ENCODE peak calls at places on chromosomes 6 and 20, in four cellular contexts. J is H9; H is spleen; A is CD8-positive, alpha-beta T cell. P is an unnamed sample.

GRCh38 chr6:43706788-43707187 is 19.2 kb upstream of the MRPS18A start:
- DNase-seq in J (no peak), A (no peak), H (no peak), P (no peak)

GRCh38 chr6:1611322-1611571 is 1.5 kb downstream of the FOXC1 start:
- DNase-seq in H (no peak), A (no peak), J (no peak), P (peak; percentile 74)

GRCh38 chr20:59835448-59836395 is 97.7 kb downstream of the SYCP2 start:
- DNase-seq in H (peak; percentile 72), A (no peak), J (peak; percentile 65), P (peak; percentile 88)

GRCh38 chr6:13194852-13195251 is 133.5 kb downstream of the TBC1D7 start:
- DNase-seq in H (no peak), J (peak; percentile 54), A (no peak), P (no peak)

GRCh38 chr6:75143186-75143585 is 62.7 kb downstream of the COL12A1 start:
- DNase-seq in H (no peak), A (no peak), J (no peak), P (no peak)

GRCh38 chr6:132270745-132271414 is 130.4 kb downstream of the MOXD1 start:
- DNase-seq in A (no peak), H (no peak), J (no peak), P (no peak)

GRCh38 chr6:6678185-6678671 is 89.7 kb downstream of the LY86 start:
- DNase-seq in A (no peak), H (no peak), J (no peak), P (no peak)

GRCh38 chr6:11793277-11793676 is 14.7 kb upstream of the ADTRP start:
- DNase-seq in A (no peak), J (no peak), H (no peak), P (no peak)

GRCh38 chr6:107698146-107698545 is 126.0 kb downstream of the SCML4 start:
- DNase-seq in H (no peak), J (peak; percentile 10), A (no peak), P (no peak)

GRCh38 chr20:61958773-61959172 is 106.9 kb downstream of the TAF4 start:
- DNase-seq in A (no peak), J (no peak), H (no peak), P (peak; percentile 7)

GRCh38 chr6:127302728-127303675 is 36.3 kb downstream of the RNF146 start:
- DNase-seq in H (no peak), A (peak; percentile 45), J (no peak), P (no peak)

GRCh38 chr6:26295691-26296555 is 69.1 kb upstream of the BTN3A2 start:
- DNase-seq in A (no peak), J (no peak), H (no peak), P (no peak)

GRCh38 chr6:157811476-157812173 is 11.4 kb upstream of the SNX9 start:
- DNase-seq in J (no peak), H (no peak), A (no peak), P (no peak)

GRCh38 chr6:125346926-125347563 is 45.3 kb upstream of the HDDC2 start:
- DNase-seq in A (no peak), J (no peak), H (no peak), P (no peak)

GRCh38 chr6:33895296-33895695 is 91.5 kb upstream of the MLN start:
- DNase-seq in A (peak; percentile 38), H (peak; percentile 22), J (no peak), P (peak; percentile 21)

GRCh38 chr6:32290886-32291450 is 67.1 kb upstream of the NOTCH4 start:
- DNase-seq in H (no peak), J (no peak), A (no peak), P (no peak)

GRCh38 chr20:6008254-6008653 is 45.6 kb downstream of the LRRN4 start:
- DNase-seq in A (no peak), H (no peak), J (no peak), P (no peak)

GRCh38 chr6:156963712-156964700 is 186.8 kb downstream of the ARID1B start:
- DNase-seq in J (no peak), A (no peak), H (no peak), P (no peak)

GRCh38 chr20:62661647-62662046 is 19.3 kb downstream of the SLCO4A1 start:
- DNase-seq in H (no peak), A (no peak), J (no peak), P (no peak)

GRCh38 chr20:43457640-43458421 is at the start of gene SRSF6:
- DNase-seq in H (peak; percentile 98), J (peak; percentile 89), A (peak; percentile 94), P (peak; percentile 98)

GRCh38 chr20:6709865-6710595 is 57.5 kb upstream of the BMP2 start:
- DNase-seq in H (no peak), A (no peak), J (no peak), P (no peak)

GRCh38 chr6:18425218-18425617 is 38.1 kb downstream of the RNF144B start:
- DNase-seq in H (no peak), J (no peak), A (no peak), P (no peak)

GRCh38 chr20:33559994-33560393 is 70.1 kb downstream of the CBFA2T2 start:
- DNase-seq in J (no peak), H (no peak), A (no peak), P (no peak)

GRCh38 chr6:33176906-33177305 is 15.4 kb downstream of the COL11A2 start:
- DNase-seq in J (no peak), A (no peak), H (no peak), P (peak; percentile 9)

DNA sequence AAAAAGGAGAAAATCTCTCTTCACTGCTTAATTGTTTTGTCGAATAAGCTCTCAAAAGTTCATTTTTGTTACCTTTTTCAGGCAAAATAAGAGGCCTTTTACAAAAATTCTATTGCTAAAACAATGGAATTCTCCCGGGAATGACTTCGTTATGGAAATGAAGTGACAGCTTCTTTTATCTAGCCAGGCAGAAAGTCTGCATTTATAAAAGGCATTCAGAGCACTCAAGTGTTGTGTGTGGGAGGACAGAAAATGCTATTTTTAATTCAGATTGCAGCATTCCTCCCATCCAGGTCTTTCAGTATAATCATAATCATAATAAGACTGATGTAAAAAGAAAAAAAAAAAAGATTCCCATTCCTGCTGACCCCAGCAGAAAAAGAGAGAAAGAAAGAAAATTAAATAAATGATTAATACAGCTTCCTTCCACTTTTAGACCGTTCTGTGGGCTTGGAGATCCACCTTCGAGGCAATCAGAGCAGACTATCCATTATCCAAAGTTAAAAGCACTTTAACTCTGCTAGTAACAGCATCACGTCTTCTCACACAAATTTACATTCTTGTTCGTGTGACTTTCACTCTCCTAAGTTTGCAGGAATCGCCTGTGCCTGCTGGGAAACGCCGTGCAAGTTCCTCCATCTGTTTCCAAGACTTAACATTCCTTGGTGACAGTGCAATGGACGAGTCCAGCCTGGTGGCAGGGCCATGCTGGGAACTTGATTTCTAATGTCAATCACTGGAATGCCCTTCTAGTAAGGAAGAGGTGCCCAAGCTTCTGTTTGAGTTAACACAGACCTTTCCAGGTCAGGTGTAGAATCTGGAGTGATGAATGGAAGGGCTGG is 258.8 kb downstream of the GMPR start:
- DNase-seq in J (no peak), A (no peak), H (no peak), P (no peak)
- H3K4me1 ChIP-seq in J (peaks cover 4% of the 10 kb centered on the region), A (peaks cover 9% of the 10 kb centered on the region), H (peaks cover 51% of the 10 kb centered on the region), P (no peaks in the 10 kb centered on the region)

GRCh38 chr6:7895125-7895423 is 15.5 kb downstream of the TXNDC5 start:
- DNase-seq in A (no peak), H (peak; percentile 64), J (no peak), P (no peak)

GRCh38 chr6:7894272-7895124 is 16.1 kb downstream of the TXNDC5 start:
- DNase-seq in A (no peak), J (no peak), H (peak; percentile 1), P (no peak)

GRCh38 chr6:7897461-7898192 is 13.0 kb downstream of the TXNDC5 start:
- DNase-seq in H (peak; percentile 47), A (no peak), J (no peak), P (no peak)

GRCh38 chr6:7899046-7899888 is 11.3 kb downstream of the TXNDC5 start:
- DNase-seq in H (no peak), A (no peak), J (no peak), P (no peak)

DNA sequence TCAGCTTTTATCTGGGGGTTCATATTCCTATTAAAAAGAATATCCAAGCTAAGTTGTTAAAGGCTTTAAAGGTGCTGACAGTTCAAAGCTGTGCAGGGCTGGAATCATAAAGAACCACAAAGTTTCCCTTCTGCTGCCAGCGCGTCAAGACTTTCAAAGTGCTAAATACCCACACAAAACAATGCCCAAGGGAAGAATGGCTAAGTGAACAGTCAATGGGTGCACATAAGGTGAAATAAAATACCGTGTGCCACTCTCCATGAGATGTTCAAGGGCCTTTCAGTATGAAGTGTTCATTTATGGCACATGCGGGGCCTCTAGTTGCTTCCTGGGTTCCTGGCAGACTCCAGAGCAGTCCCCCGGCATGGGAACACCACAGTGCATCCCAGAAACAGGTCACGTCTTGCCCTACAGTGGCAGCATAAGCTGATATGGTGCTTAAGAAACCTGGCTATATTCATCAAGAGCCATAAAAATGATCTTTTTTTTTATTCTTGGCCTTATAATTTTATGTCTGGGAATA is 14.1 kb downstream of the TXNDC5 start:
- DNase-seq in J (no peak), H (peak; percentile 24), A (no peak), P (no peak)
- H3K27ac ChIP-seq in J (no peak overlapping the region), H (no peak overlapping the region), A (no peak overlapping the region), P (no peak overlapping the region)

DNA sequence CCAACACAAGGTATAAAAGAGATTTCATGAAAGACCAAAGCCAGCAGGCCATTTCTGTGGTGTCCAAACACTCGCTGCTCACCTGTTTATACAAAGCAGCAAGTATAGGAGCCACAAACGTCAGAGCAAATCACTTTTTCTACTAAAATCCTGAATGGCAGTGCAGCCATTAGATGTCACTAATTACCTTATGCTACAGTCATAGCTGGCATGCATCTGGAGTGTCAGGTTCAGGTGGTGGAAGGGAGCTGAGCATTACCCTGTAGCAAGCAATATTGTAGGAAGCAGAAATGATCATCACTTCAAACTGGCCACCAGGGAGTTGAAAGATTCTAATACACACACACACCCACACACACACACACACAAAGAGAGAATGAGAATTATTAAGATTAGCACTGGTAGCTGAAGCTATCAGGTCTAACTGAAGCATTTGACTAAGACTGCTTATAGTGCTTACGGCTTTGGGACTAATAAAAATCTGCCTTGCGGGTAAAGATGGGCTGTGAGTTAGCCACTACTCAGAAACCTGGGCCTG is 75.8 kb downstream of the EFHC1 start:
- DNase-seq in H (no peak), A (no peak), J (no peak), P (no peak)
- H3K4me1 ChIP-seq in H (peaks cover 28% of the 10 kb centered on the region), A (no peaks in the 10 kb centered on the region), J (no peaks in the 10 kb centered on the region), P (no peaks in the 10 kb centered on the region)

DNA sequence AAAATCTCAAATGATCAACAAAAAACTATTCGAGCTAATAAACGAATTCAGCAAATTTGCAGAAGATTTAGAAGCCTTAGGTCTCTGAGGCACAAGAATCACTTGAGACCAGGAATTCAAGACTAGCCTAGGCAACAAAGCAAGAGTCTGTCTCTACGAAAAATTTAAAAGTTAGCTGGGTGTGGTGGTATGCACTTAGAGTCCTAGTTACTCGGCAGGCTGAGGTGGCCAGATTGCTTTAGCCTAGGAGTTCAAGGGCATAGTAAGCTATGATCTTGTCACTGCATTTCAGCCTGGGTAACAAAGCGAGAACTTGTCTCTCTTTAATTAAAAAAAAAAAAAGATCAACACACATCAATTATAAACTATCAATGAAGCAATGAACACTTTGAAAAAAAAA is 34.2 kb downstream of the FAM184A start:
- DNase-seq in H (no peak), A (no peak), J (no peak), P (no peak)
- H3K27ac ChIP-seq in H (no peak overlapping the region), A (no peak overlapping the region), J (no peak overlapping the region), P (no peak overlapping the region)

DNA sequence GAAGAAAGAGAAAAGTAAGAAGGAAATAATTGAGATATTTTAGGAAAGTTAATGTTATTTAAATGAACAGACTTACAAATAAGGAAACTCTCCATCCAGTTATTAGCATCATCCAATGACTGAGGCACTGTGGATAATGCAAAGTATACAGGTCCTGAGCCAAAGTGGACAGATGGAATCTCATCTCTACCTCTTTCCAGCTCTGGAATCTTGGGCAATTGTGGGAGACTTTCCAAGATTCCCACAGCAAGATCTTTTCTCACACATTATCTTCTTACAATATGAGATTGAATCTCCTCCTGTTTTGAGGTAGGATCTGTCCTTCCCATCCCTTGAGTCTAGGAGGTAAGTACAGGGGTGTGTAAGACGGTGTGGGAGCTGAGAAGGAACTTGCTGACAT is 28.9 kb downstream of the HTR1E start:
- DNase-seq in H (no peak), J (no peak), A (no peak), P (no peak)
- H3K4me1 ChIP-seq in H (no peaks in the 10 kb centered on the region), J (no peaks in the 10 kb centered on the region), A (no peaks in the 10 kb centered on the region), P (no peaks in the 10 kb centered on the region)

P was measured in kidney.